ENCODE peak calls at places on chromosomes 16 and 17, in eight cellular contexts. D, K, T, S, Q, O, I and W are unnamed samples.

GRCh38 chr16:7227193-7227825 is 105.3 kb upstream of the RBFOX1 start:
- DNase-seq in D (no peak), K (no peak), T (no peak), S (no peak), Q (no peak), O (no peak), I (no peak), W (no peak)

GRCh38 chr16:72963921-72964320 is 84.0 kb downstream of the ZFHX3 start:
- DNase-seq in D (no peak), K (no peak), T (no peak), S (peak), Q (no peak), O (no peak), I (no peak), W (no peak)

GRCh38 chr17:71740866-71741265 is 380.0 kb upstream of the SOX9 start:
- DNase-seq in D (no peak), K (no peak), T (no peak), S (no peak), Q (no peak), O (no peak), I (no peak), W (no peak)

GRCh38 chr17:81977211-81978091 is at the start of gene ASPSCR1:
- DNase-seq in D (peak), K (no peak), T (peak), S (peak), Q (peak), O (peak), I (peak), W (peak)

GRCh38 chr17:1605681-1606351 is 22.8 kb downstream of the SLC43A2 start:
- DNase-seq in D (no peak), K (no peak), T (no peak), S (no peak), Q (no peak), O (no peak), I (no peak), W (no peak)

GRCh38 chr16:70801611-70802010 is 653 bp upstream of the VAC14 start:
- DNase-seq in D (no peak), K (no peak), T (no peak), S (no peak), Q (no peak), O (no peak), I (no peak), W (no peak)

GRCh38 chr16:83899272-83899897 is 470 bp downstream of the MLYCD start:
- DNase-seq in D (peak), K (no peak), T (peak), S (peak), Q (peak), O (peak), I (peak), W (peak)

GRCh38 chr17:40448639-40449261 is 5.5 kb downstream of the IGFBP4 start:
- DNase-seq in D (no peak), K (no peak), T (no peak), S (peak), Q (peak), O (peak), I (no peak), W (no peak)

GRCh38 chr16:24534634-24535033 is 4.7 kb upstream of the RBBP6 start:
- DNase-seq in D (no peak), K (no peak), T (no peak), S (no peak), Q (peak), O (no peak), I (no peak), W (no peak)

GRCh38 chr17:30309591-30309990 is 17.8 kb upstream of the BLMH start:
- DNase-seq in D (no peak), K (no peak), T (no peak), S (no peak), Q (no peak), O (no peak), I (no peak), W (no peak)

GRCh38 chr17:77212081-77212832 is 71.5 kb downstream of the SEC14L1 start:
- DNase-seq in D (no peak), K (no peak), T (no peak), S (no peak), Q (no peak), O (no peak), I (no peak), W (no peak)

GRCh38 chr16:2987854-2988253 is 7.6 kb upstream of the PKMYT1 start:
- DNase-seq in D (no peak), K (no peak), T (no peak), S (no peak), Q (no peak), O (no peak), I (no peak), W (peak)

GRCh38 chr17:39151680-39152058 is 232 bp upstream of the PLXDC1 start:
- DNase-seq in D (no peak), K (no peak), T (no peak), S (no peak), Q (no peak), O (no peak), I (no peak), W (no peak)

GRCh38 chr16:50276801-50277560 is 10.6 kb downstream of the ADCY7 start:
- DNase-seq in D (no peak), K (no peak), T (no peak), S (no peak), Q (peak), O (no peak), I (no peak), W (no peak)

GRCh38 chr16:51988977-51989376 is 558.0 kb downstream of the TOX3 start:
- DNase-seq in D (no peak), K (no peak), T (no peak), S (no peak), Q (no peak), O (no peak), I (no peak), W (no peak)

GRCh38 chr17:77376795-77377751 is 236.3 kb downstream of the SEC14L1 start:
- DNase-seq in D (peak), K (no peak), T (peak), S (peak), Q (no peak), O (peak), I (peak), W (no peak)

GRCh38 chr17:66365903-66366302 is 63.5 kb downstream of the PRKCA start:
- DNase-seq in D (no peak), K (no peak), T (no peak), S (no peak), Q (no peak), O (no peak), I (no peak), W (no peak)

GRCh38 chr17:45574376-45574775 is 83.9 kb upstream of the PLEKHM1 start:
- DNase-seq in D (no peak), K (no peak), T (no peak), S (peak), Q (peak), O (no peak), I (no peak), W (no peak)

GRCh38 chr16:14486520-14487303 is 143.3 kb downstream of the PARN start:
- DNase-seq in D (peak), K (no peak), T (peak), S (peak), Q (peak), O (peak), I (peak), W (peak)

GRCh38 chr17:64920026-64920418 is 744 bp upstream of the LRRC37A3 start:
- DNase-seq in D (peak), K (no peak), T (no peak), S (no peak), Q (peak), O (no peak), I (peak), W (peak)

GRCh38 chr17:50505731-50506130 is 2.5 kb upstream of the MYCBPAP start:
- DNase-seq in D (no peak), K (no peak), T (no peak), S (no peak), Q (no peak), O (no peak), I (no peak), W (no peak)

GRCh38 chr16:51149721-51150158 is 1.3 kb downstream of the SALL1 start:
- DNase-seq in D (no peak), K (no peak), T (no peak), S (no peak), Q (no peak), O (no peak), I (no peak), W (no peak)

GRCh38 chr17:59361916-59362810 is 30.7 kb downstream of the YPEL2 start:
- DNase-seq in D (no peak), K (no peak), T (no peak), S (peak), Q (no peak), O (no peak), I (no peak), W (no peak)

GRCh38 chr17:237406-237955 is 56.0 kb upstream of the DOC2B start:
- DNase-seq in D (peak), K (no peak), T (no peak), S (no peak), Q (no peak), O (no peak), I (no peak), W (no peak)

GRCh38 chr16:86509759-86510464 is 415 bp upstream of the FOXF1 start:
- DNase-seq in D (no peak), K (no peak), T (peak), S (peak), Q (no peak), O (no peak), I (no peak), W (no peak)

GRCh38 chr17:53420035-53420641 is 402.6 kb upstream of the KIF2B start:
- DNase-seq in D (no peak), K (no peak), T (no peak), S (no peak), Q (no peak), O (no peak), I (no peak), W (no peak)

GRCh38 chr17:44218344-44219125 is 940 bp downstream of the UBTF start:
- DNase-seq in D (peak), K (no peak), T (peak), S (peak), Q (peak), O (peak), I (peak), W (peak)
- TF ChIP-seq POLR2A in D (peak), K (no peak), T (peak), S (peak), Q (peak), O (no peak), I (no peak), W (no peak)

DNA sequence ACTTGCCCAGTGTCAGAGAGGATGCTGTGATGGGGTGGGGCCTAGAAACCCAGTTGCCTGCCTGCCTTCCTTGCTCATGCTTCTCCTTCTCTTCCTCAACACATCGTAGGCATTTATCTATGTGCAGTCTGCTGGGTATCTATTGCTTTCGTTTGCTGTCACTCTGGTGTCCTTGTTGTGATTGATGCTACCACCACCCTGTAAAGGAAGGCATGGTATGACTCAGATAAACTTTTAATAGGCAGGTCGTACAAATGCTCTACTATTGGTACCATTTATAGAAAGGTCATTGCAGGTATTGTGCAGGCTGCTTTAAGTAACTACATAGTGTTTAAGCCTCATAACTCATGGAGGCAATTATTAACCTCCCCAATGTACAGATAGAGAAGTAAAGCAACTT is 368.9 kb downstream of the UTP18 start:
- DNase-seq in D (no peak), K (no peak), T (no peak), S (no peak), Q (no peak), O (no peak), I (no peak), W (no peak)
- TF ChIP-seq POLR2A in D (no peak), K (no peak), T (no peak), S (no peak), Q (no peak), O (no peak), I (no peak), W (no peak)

DNA sequence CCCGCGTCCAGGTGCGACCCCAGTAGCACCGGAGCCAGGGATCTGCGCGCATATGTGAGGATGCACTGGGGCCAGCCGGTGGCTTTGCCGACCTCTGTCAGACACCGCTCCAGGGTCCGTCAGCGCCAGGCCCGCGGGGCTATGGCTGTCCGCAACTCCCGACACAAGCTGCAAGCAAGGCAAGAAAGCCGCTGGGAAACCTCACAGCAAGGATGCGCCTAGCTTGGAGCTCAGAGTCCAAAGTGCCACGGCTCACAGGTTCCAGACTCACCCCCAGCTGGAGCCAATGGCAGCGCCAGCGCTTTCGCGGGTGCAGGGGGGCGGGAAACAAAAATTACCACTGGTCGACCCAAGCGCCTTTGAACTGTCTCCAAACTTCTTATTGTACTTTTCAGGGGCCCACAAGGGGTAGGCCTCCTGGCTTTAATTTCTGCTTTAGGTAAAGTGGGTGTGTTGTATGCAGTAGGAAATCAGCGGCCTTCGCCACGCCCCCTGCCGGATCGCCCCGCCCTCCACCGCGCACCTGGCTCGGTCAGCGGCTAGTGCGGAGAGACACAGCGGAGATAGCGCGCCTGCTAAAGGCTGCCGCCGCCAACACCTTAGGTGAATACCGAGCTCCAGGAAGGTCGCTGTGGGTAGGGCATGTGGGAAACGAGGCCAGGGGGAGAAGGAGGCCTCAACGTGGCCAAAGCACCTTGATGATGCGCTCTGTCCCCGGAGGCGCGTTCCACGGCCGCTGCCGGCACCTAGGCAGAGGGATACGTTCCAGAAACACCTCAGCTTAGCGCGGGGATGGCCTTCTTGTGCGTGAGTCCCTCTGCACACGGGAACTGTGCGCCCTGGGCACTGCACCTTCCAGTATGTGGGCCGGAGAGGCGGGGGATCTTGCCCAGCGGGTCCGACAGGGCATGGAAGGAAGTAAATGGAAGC is 61.1 kb upstream of the RBL2 start:
- DNase-seq in D (no peak), K (no peak), T (no peak), S (no peak), Q (peak), O (peak), I (peak), W (no peak)
- TF ChIP-seq POLR2A in D (no peak), K (no peak), T (no peak), S (no peak), Q (no peak), O (peak), I (no peak), W (no peak)

GRCh38 chr16:937723-938122 is 33.1 kb downstream of the LMF1 start:
- DNase-seq in D (peak), K (no peak), T (no peak), S (no peak), Q (no peak), O (no peak), I (no peak), W (peak)
- TF ChIP-seq POLR2A in D (no peak), K (no peak), T (no peak), S (no peak), Q (no peak), O (no peak), I (no peak), W (no peak)

GRCh38 chr17:32286518-32286900 is 20.9 kb downstream of the RHBDL3 start:
- DNase-seq in D (no peak), K (no peak), T (no peak), S (no peak), Q (no peak), O (no peak), I (no peak), W (peak)
- TF ChIP-seq POLR2A in D (no peak), K (no peak), T (no peak), S (no peak), Q (no peak), O (no peak), I (no peak), W (no peak)

GRCh38 chr17:41733348-41734138 is 900 bp downstream of the HAP1 start:
- DNase-seq in D (no peak), K (no peak), T (no peak), S (no peak), Q (no peak), O (no peak), I (no peak), W (no peak)

GRCh38 chr17:41731836-41732235 is 2.6 kb downstream of the HAP1 start:
- DNase-seq in D (no peak), K (no peak), T (no peak), S (no peak), Q (no peak), O (no peak), I (no peak), W (no peak)

GRCh38 chr17:41734949-41735313 is 488 bp upstream of the HAP1 start:
- DNase-seq in D (no peak), K (no peak), T (no peak), S (peak), Q (no peak), O (no peak), I (no peak), W (no peak)

GRCh38 chr17:41735744-41736143 is 1.3 kb upstream of the HAP1 start:
- DNase-seq in D (no peak), K (no peak), T (no peak), S (no peak), Q (no peak), O (no peak), I (no peak), W (no peak)

DNA sequence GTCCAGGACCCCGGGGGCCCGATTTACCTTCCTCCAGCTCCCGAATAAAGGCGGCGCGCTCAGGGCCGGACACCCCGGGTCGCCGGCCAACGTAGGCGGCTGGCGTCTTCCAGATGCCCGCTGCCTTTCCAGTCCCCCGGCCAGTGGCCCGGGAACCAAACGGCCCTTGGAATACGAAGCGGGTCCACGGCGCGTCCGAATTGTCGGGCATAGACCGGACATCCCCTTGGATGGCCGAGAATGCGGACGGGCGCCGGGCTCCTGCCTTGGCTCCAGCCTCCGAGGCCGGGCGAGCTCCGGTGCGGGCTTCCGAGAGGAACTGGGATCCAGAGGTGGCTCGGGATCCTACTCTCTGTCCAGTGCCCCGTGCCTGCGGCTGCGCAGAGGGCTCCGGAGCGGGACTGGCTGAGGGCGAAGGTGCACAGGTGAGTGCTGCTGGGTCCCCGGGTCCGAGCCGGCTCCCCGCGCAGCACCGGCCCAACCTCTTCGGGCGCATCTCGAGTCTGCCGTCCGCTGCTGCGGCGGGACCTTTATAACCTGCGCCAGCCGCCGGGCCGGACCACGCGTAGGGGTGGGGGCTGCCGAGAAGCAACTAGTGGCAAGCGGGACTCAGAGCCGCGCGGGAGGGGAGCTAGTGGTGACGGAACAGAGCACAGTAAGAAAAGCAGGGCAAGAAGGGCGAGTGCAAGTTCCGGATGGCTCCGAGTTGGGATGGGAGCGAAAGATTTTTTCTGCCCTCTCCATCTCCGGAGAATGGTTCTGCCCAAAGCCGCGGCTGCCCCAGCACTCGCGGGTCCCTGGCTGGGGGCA is at the start of gene HAP1:
- DNase-seq in D (no peak), K (no peak), T (no peak), S (peak), Q (peak), O (peak), I (peak), W (no peak)
- TF ChIP-seq POLR2A in D (no peak), K (no peak), T (peak), S (peak), Q (peak), O (peak), I (no peak), W (no peak)

DNA sequence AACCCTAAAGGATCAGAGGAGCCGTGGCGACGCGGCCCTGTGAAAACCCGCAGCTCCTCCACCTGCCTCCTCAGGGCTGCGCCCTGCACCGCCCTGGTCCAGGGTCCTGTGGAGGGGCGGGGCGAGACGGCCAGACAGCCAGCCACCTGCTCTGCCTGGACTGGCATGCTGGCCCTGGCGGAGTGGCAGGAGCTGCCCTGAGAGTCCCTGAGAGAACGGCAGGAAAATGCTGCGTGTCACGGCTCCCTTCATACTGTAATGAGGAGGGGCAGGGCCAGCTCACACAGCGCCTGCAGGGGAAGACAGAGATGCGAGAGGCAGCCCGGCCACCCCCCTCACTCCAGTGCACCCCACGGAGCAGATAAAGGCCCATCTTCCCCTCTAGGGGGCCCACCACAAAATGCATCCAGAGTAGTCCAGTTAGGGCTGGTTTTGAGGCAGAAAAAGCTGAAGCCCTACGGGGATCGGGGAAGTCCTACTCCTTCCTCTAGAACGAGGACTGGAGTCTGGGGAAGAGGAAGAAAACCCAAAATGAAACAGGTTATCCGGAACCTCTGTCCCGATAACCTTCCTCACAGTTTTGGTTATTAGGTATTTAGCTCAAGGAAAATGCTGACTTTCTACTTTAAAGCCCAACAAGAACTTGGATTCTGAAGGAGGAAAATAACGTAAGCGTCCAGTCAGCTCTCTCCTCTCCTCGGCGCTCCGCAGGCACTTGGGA is 97.6 kb upstream of the DNAH17 start:
- DNase-seq in D (no peak), K (no peak), T (no peak), S (no peak), Q (no peak), O (peak), I (no peak), W (no peak)
- TF ChIP-seq POLR2A in D (no peak), K (no peak), T (no peak), S (no peak), Q (no peak), O (no peak), I (no peak), W (no peak)

GRCh38 chr16:69338557-69339288 is 641 bp downstream of the COG8 start:
- DNase-seq in D (peak), K (no peak), T (no peak), S (no peak), Q (no peak), O (no peak), I (no peak), W (peak)
- TF ChIP-seq POLR2A in D (no peak), K (no peak), T (no peak), S (no peak), Q (no peak), O (no peak), I (no peak), W (no peak)